ENCODE peak calls at places on chromosomes 16 and 17, in eight cellular contexts. W is AG04450, H is stomach, Q is Peyer's patch, B is suprapubic skin, C is PC-3, A is body of pancreas, N is GM23248. I is an unnamed sample. For H3K27me3, the result is how much of the 10 kb centered on the place peaks cover.

GRCh38 chr17:11899494-11899893 is 97.8 kb downstream of the ZNF18 start:
- DNase-seq in W (no peak), H (no peak), Q (no peak), B (no peak), C (peak), A (no peak), N (no peak), I (no peak)

GRCh38 chr16:11738742-11739544 is 3.7 kb downstream of the TXNDC11 start:
- DNase-seq in W (no peak), H (no peak), Q (no peak), B (no peak), C (no peak), A (no peak), N (no peak), I (no peak)

GRCh38 chr17:7042507-7043194 is 1.2 kb downstream of the SLC16A11 start:
- DNase-seq in W (no peak), H (no peak), Q (peak), B (peak), C (no peak), A (no peak), N (no peak), I (no peak)

GRCh38 chr17:40485851-40486512 is 15.4 kb downstream of the TNS4 start:
- DNase-seq in W (peak), H (no peak), Q (no peak), B (no peak), C (peak), A (no peak), N (peak), I (peak)

GRCh38 chr16:27671410-27671809 is 121.5 kb downstream of the KATNIP start:
- DNase-seq in W (no peak), H (no peak), Q (no peak), B (no peak), C (peak), A (no peak), N (no peak), I (no peak)

GRCh38 chr16:4032768-4033167 is 83.5 kb downstream of the ADCY9 start:
- DNase-seq in W (no peak), H (peak), Q (peak), B (no peak), C (no peak), A (peak), N (peak), I (peak)

GRCh38 chr16:48409839-48410610 is 24.8 kb upstream of the SIAH1 start:
- DNase-seq in W (peak), H (peak), Q (peak), B (no peak), C (peak), A (no peak), N (peak), I (peak)

GRCh38 chr17:82407255-82407654 is 10.9 kb upstream of the HEXD start:
- DNase-seq in W (no peak), H (peak), Q (no peak), B (no peak), C (peak), A (no peak), N (no peak), I (peak)

GRCh38 chr17:68346448-68346847 is 55.2 kb downstream of the ARSG start:
- DNase-seq in W (no peak), H (peak), Q (no peak), B (no peak), C (no peak), A (no peak), N (no peak), I (no peak)

GRCh38 chr17:42387221-42387657 is 1.0 kb downstream of the STAT3 start:
- DNase-seq in W (no peak), H (no peak), Q (no peak), B (peak), C (no peak), A (no peak), N (peak), I (no peak)

GRCh38 chr17:17140590-17140980 is 65.5 kb downstream of the PLD6 start:
- DNase-seq in W (peak), H (no peak), Q (no peak), B (no peak), C (peak), A (no peak), N (peak), I (peak)

GRCh38 chr16:49158029-49158642 is 123.5 kb downstream of the CBLN1 start:
- DNase-seq in W (no peak), H (no peak), Q (no peak), B (no peak), C (peak), A (no peak), N (peak), I (no peak)

GRCh38 chr17:1628856-1629646 is 417 bp upstream of the SLC43A2 start:
- DNase-seq in W (peak), H (peak), Q (peak), B (peak), C (peak), A (peak), N (peak), I (peak)

GRCh38 chr16:84640145-84640544 is 8.2 kb upstream of the KLHL36 start:
- DNase-seq in W (no peak), H (no peak), Q (no peak), B (no peak), C (no peak), A (no peak), N (no peak), I (no peak)

GRCh38 chr17:13437966-13438779 is 163.6 kb downstream of the HS3ST3A1 start:
- DNase-seq in W (no peak), H (no peak), Q (no peak), B (no peak), C (peak), A (no peak), N (peak), I (peak)

GRCh38 chr16:324451-325334 is 27.8 kb downstream of the AXIN1 start:
- DNase-seq in W (no peak), H (no peak), Q (peak), B (no peak), C (no peak), A (no peak), N (no peak), I (no peak)

GRCh38 chr17:17552351-17553216 is 38.9 kb downstream of the PEMT start:
- DNase-seq in W (no peak), H (no peak), Q (no peak), B (no peak), C (no peak), A (no peak), N (no peak), I (no peak)

GRCh38 chr17:58318065-58318481 is 10.5 kb downstream of the TSPOAP1 start:
- DNase-seq in W (no peak), H (no peak), Q (no peak), B (peak), C (no peak), A (no peak), N (no peak), I (no peak)

GRCh38 chr16:87235810-87236515 is 81.2 kb downstream of the C16orf95 start:
- DNase-seq in W (no peak), H (no peak), Q (no peak), B (no peak), C (no peak), A (no peak), N (no peak), I (no peak)

GRCh38 chr16:24070851-24071250 is 185.3 kb upstream of the CACNG3 start:
- DNase-seq in W (no peak), H (no peak), Q (no peak), B (no peak), C (peak), A (peak), N (peak), I (peak)

GRCh38 chr16:19168173-19169080 is at the start of gene SYT17:
- DNase-seq in W (no peak), H (peak), Q (peak), B (no peak), C (peak), A (peak), N (peak), I (peak)

GRCh38 chr16:64450170-64450569 is 671.7 kb downstream of the CDH11 start:
- DNase-seq in W (no peak), H (no peak), Q (no peak), B (no peak), C (peak), A (no peak), N (peak), I (no peak)

GRCh38 chr16:48537275-48537674 is 72.7 kb downstream of the N4BP1 start:
- DNase-seq in W (no peak), H (no peak), Q (no peak), B (no peak), C (no peak), A (no peak), N (no peak), I (no peak)

GRCh38 chr17:59366040-59366757 is 34.7 kb downstream of the YPEL2 start:
- DNase-seq in W (no peak), H (peak), Q (no peak), B (no peak), C (peak), A (peak), N (no peak), I (no peak)

GRCh38 chr16:49352923-49353322 is 20.7 kb upstream of the C16orf78 start:
- DNase-seq in W (no peak), H (no peak), Q (no peak), B (no peak), C (peak), A (no peak), N (peak), I (no peak)

GRCh38 chr16:17392857-17393421 is 77.8 kb downstream of the XYLT1 start:
- DNase-seq in W (no peak), H (no peak), Q (no peak), B (no peak), C (no peak), A (no peak), N (no peak), I (no peak)

GRCh38 chr17:59756236-59756818 is 48.9 kb downstream of the VMP1 start:
- DNase-seq in W (no peak), H (no peak), Q (no peak), B (no peak), C (peak), A (no peak), N (peak), I (no peak)

GRCh38 chr16:84303023-84303422 is 8.3 kb downstream of the WFDC1 start:
- DNase-seq in W (peak), H (no peak), Q (no peak), B (no peak), C (no peak), A (no peak), N (no peak), I (no peak)

DNA sequence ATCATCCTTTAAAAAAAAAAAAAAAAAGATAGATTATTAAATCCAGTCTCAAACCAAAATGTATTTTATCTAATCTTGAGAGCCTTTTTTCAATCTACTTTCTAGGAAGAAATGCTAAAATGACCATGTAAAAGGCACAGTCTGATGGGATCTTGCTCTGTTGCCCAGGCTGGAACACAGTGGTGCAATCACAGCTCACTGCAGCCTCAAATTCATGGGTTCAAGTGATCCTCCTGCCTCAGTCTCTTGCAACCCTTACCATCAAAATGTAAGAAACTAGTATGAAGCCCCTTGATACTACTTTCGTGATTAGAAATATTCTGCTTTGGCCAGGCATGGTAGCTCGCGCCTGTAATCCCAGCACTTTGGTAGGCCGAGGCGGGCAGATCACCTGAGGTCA is 70.8 kb downstream of the HELZ start:
- DNase-seq in W (no peak), H (no peak), Q (no peak), B (no peak), C (no peak), A (no peak), N (no peak), I (no peak)
- H3K27me3 ChIP-seq in W (under half), H (under half), Q (under half), B (under half), C (under half), A (under half), N (under half), I (under half)

GRCh38 chr17:44269795-44270320 is 1.9 kb upstream of the SLC4A1 start:
- DNase-seq in W (no peak), H (no peak), Q (no peak), B (no peak), C (no peak), A (no peak), N (no peak), I (no peak)
- H3K27me3 ChIP-seq in W (under half), H (under half), Q (under half), B (under half), C (under half), A (under half), N (under half), I (under half)

GRCh38 chr17:79811036-79811887 is 14.4 kb upstream of the CBX8 start:
- DNase-seq in W (no peak), H (no peak), Q (peak), B (no peak), C (peak), A (peak), N (peak), I (peak)
- H3K27me3 ChIP-seq in W (half or more), H (half or more), Q (under half), B (half or more), C (half or more), A (under half), N (half or more), I (half or more)

DNA sequence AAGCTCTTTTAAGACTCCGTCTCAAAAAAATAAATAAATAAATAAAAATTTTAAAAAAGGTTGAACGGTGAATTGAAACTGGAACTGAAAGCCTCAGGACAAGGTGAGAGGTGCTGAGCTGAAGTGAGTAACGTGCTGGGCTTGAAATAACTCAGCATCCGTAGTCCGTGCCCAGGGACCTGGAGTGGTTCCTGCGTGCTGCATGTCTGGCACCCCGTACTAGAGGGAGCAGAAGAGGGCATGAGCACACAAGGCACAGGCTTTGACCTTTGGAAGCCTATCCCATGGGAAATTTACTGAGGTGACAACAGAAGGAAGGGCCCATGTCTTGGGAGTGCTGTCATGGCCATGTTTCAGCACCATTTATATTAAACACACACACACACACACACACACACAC is 4.5 kb upstream of the MEIOB start:
- DNase-seq in W (no peak), H (no peak), Q (no peak), B (no peak), C (no peak), A (no peak), N (no peak), I (no peak)
- H3K27me3 ChIP-seq in W (under half), H (under half), Q (under half), B (under half), C (under half), A (under half), N (under half), I (under half)

GRCh38 chr16:8718753-8719386 is 44.5 kb downstream of the ABAT start:
- DNase-seq in W (no peak), H (no peak), Q (no peak), B (no peak), C (no peak), A (no peak), N (no peak), I (no peak)

GRCh38 chr16:8717892-8718400 is 43.5 kb downstream of the ABAT start:
- DNase-seq in W (no peak), H (no peak), Q (no peak), B (no peak), C (no peak), A (no peak), N (no peak), I (no peak)

GRCh38 chr16:8720080-8720966 is 45.9 kb downstream of the ABAT start:
- DNase-seq in W (no peak), H (no peak), Q (no peak), B (no peak), C (no peak), A (peak), N (no peak), I (no peak)

GRCh38 chr16:8721693-8722348 is 47.4 kb downstream of the ABAT start:
- DNase-seq in W (no peak), H (no peak), Q (no peak), B (no peak), C (no peak), A (no peak), N (no peak), I (no peak)

GRCh38 chr16:8720967-8721692 is 46.7 kb downstream of the ABAT start:
- DNase-seq in W (no peak), H (no peak), Q (no peak), B (no peak), C (no peak), A (peak), N (no peak), I (no peak)
- H3K27me3 ChIP-seq in W (under half), H (under half), Q (under half), B (under half), C (under half), A (under half), N (under half), I (under half)

GRCh38 chr17:48598727-48599126 is 5.1 kb upstream of the HOXB5 start:
- DNase-seq in W (no peak), H (no peak), Q (no peak), B (no peak), C (no peak), A (no peak), N (no peak), I (no peak)

GRCh38 chr17:48601184-48601527 is 3.6 kb downstream of the HOXB6 start:
- DNase-seq in W (no peak), H (no peak), Q (no peak), B (no peak), C (no peak), A (no peak), N (no peak), I (no peak)

GRCh38 chr17:48597775-48598631 is 4.4 kb upstream of the HOXB5 start:
- DNase-seq in W (no peak), H (peak), Q (peak), B (no peak), C (peak), A (peak), N (peak), I (peak)

GRCh38 chr17:48600244-48601098 is 4.3 kb downstream of the HOXB6 start:
- DNase-seq in W (no peak), H (no peak), Q (no peak), B (no peak), C (no peak), A (no peak), N (no peak), I (no peak)

DNA sequence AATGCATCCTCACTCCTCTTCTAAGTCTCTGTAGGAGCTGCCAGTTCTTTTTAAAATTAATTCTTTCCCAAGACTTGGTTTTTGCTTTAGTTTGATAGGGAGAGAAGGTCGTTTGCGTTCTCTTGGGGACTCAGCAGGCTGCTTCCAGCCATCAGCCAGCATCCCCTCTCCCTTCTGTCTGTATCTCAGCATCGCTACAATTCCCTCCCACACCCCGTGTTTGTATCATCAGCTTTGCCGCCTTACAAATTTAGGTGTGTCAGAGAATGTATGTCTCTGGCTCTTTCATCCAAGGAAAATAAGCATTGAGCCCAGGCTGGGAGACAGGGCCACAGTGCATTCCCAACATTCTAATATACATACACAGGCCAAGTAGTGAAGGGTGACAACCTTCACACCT is 5.4 kb downstream of the HOXB6 start:
- DNase-seq in W (no peak), H (no peak), Q (no peak), B (no peak), C (no peak), A (no peak), N (no peak), I (no peak)
- H3K27me3 ChIP-seq in W (under half), H (under half), Q (under half), B (half or more), C (under half), A (under half), N (under half), I (under half)

GRCh38 chr17:49997256-49997735 is 2.3 kb upstream of the DLX3 start:
- DNase-seq in W (no peak), H (no peak), Q (no peak), B (no peak), C (peak), A (no peak), N (no peak), I (no peak)

GRCh38 chr17:49996121-49996494 is 1.1 kb upstream of the DLX3 start:
- DNase-seq in W (no peak), H (no peak), Q (no peak), B (no peak), C (no peak), A (no peak), N (no peak), I (no peak)

GRCh38 chr17:49996495-49997255 is 1.7 kb upstream of the DLX3 start:
- DNase-seq in W (no peak), H (peak), Q (peak), B (peak), C (peak), A (peak), N (peak), I (peak)

GRCh38 chr17:49998836-49999511 is 4.0 kb upstream of the DLX3 start:
- DNase-seq in W (no peak), H (no peak), Q (no peak), B (peak), C (no peak), A (no peak), N (no peak), I (no peak)

DNA sequence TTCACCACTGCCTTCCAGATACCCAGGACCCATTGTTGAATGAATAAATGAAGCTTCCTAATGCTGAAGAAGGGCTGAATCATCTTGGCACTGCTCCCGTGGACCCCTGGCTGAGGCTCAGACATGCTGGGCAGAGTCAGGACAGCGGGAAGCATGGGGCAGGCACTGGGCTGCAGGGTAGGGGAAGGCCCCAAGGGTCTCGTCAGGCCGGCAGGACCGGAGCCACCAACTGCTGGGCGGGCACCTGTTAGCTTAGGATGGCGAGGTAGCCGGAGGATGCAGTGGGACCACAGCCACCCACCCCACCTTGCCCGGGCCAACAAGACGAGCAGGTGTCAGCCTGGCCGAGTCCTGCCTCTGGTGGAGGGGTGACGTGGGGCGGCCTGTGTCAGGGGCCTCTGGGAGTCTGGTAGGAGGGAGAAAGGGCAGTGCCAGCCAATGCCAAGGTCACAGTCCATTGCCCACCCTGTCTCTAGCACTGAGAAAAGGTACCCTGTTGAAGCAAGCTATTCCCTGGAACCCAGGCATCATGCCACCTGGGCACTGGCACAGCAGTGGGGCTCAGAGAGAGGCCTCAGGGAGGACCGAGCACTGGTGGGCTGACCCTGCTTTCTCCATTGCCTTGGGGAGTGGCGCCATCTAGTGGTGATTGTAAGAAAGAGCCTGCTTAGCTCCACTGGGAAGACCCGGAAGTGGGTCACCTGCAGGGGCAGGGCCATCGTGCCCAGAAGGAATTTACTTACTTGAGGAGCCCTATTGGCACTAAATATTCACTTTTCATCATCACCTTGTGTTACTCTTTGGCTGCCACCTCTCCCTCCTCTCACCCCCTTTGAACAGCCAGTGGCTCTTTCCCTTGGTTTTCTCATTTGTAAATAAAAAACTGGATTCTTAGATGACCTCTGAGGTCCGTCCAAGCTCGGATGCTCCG is 3.0 kb upstream of the DLX3 start:
- DNase-seq in W (peak), H (peak), Q (peak), B (peak), C (peak), A (peak), N (peak), I (peak)
- H3K27me3 ChIP-seq in W (half or more), H (under half), Q (under half), B (half or more), C (under half), A (under half), N (under half), I (under half)